ENCODE peak calls at places on chromosomes 2 and 18, in seven cellular contexts. One of them, this sample, is unnamed.

GRCh38 chr2:120857422-120857821 is 121.8 kb downstream of the GLI2 start:
- DNase-seq in aorta: peak
- DNase-seq in uterus: no peak
- DNase-seq in HCT116: no peak
- DNase-seq in ovary: no peak
- DNase-seq in CD8-positive, alpha-beta memory T cell: no peak
- DNase-seq in neuronal stem cell: no peak
- DNase-seq in this sample: no peak

GRCh38 chr2:74862268-74862964 is 28.5 kb downstream of the HK2 start:
- DNase-seq in aorta: no peak
- DNase-seq in uterus: no peak
- DNase-seq in HCT116: no peak
- DNase-seq in ovary: no peak
- DNase-seq in CD8-positive, alpha-beta memory T cell: no peak
- DNase-seq in neuronal stem cell: no peak
- DNase-seq in this sample: no peak

GRCh38 chr2:196181484-196181883 is 10.1 kb upstream of the STK17B start:
- DNase-seq in aorta: no peak
- DNase-seq in uterus: no peak
- DNase-seq in HCT116: no peak
- DNase-seq in ovary: no peak
- DNase-seq in CD8-positive, alpha-beta memory T cell: no peak
- DNase-seq in neuronal stem cell: no peak
- DNase-seq in this sample: no peak

GRCh38 chr18:36328916-36329315 is 31.4 kb downstream of the FHOD3 start:
- DNase-seq in aorta: no peak
- DNase-seq in uterus: no peak
- DNase-seq in HCT116: no peak
- DNase-seq in ovary: no peak
- DNase-seq in CD8-positive, alpha-beta memory T cell: no peak
- DNase-seq in neuronal stem cell: no peak
- DNase-seq in this sample: no peak

GRCh38 chr2:205405194-205405593 is 277.1 kb upstream of the NRP2 start:
- DNase-seq in aorta: no peak
- DNase-seq in uterus: no peak
- DNase-seq in HCT116: no peak
- DNase-seq in ovary: no peak
- DNase-seq in CD8-positive, alpha-beta memory T cell: no peak
- DNase-seq in neuronal stem cell: no peak
- DNase-seq in this sample: no peak

GRCh38 chr2:157901325-157901724 is 25.2 kb upstream of the ACVR1 start:
- DNase-seq in aorta: no peak
- DNase-seq in uterus: no peak
- DNase-seq in HCT116: no peak
- DNase-seq in ovary: no peak
- DNase-seq in CD8-positive, alpha-beta memory T cell: no peak
- DNase-seq in neuronal stem cell: no peak
- DNase-seq in this sample: no peak

GRCh38 chr18:11955299-11956029 is 25.8 kb upstream of the IMPA2 start:
- DNase-seq in aorta: peak
- DNase-seq in uterus: peak
- DNase-seq in HCT116: no peak
- DNase-seq in ovary: no peak
- DNase-seq in CD8-positive, alpha-beta memory T cell: no peak
- DNase-seq in neuronal stem cell: no peak
- DNase-seq in this sample: peak

GRCh38 chr2:20496942-20497341 is 50.1 kb downstream of the RHOB start:
- DNase-seq in aorta: no peak
- DNase-seq in uterus: no peak
- DNase-seq in HCT116: no peak
- DNase-seq in ovary: no peak
- DNase-seq in CD8-positive, alpha-beta memory T cell: no peak
- DNase-seq in neuronal stem cell: no peak
- DNase-seq in this sample: no peak

GRCh38 chr2:236939751-236940229 is 145.9 kb upstream of the COPS8 start:
- DNase-seq in aorta: no peak
- DNase-seq in uterus: no peak
- DNase-seq in HCT116: no peak
- DNase-seq in ovary: no peak
- DNase-seq in CD8-positive, alpha-beta memory T cell: no peak
- DNase-seq in neuronal stem cell: no peak
- DNase-seq in this sample: no peak

GRCh38 chr2:27264253-27264752 is 1.5 kb upstream of the SLC30A3 start:
- DNase-seq in aorta: no peak
- DNase-seq in uterus: no peak
- DNase-seq in HCT116: no peak
- DNase-seq in ovary: no peak
- DNase-seq in CD8-positive, alpha-beta memory T cell: no peak
- DNase-seq in neuronal stem cell: no peak
- DNase-seq in this sample: no peak

GRCh38 chr2:37366773-37367172 is 22.3 kb downstream of the QPCT start:
- DNase-seq in aorta: no peak
- DNase-seq in uterus: no peak
- DNase-seq in HCT116: no peak
- DNase-seq in ovary: no peak
- DNase-seq in CD8-positive, alpha-beta memory T cell: no peak
- DNase-seq in neuronal stem cell: no peak
- DNase-seq in this sample: no peak

GRCh38 chr2:47028171-47028570 is 112.6 kb upstream of the MCFD2 start:
- DNase-seq in aorta: no peak
- DNase-seq in uterus: no peak
- DNase-seq in HCT116: no peak
- DNase-seq in ovary: no peak
- DNase-seq in CD8-positive, alpha-beta memory T cell: no peak
- DNase-seq in neuronal stem cell: no peak
- DNase-seq in this sample: no peak

GRCh38 chr18:12659904-12660605 is 2.1 kb upstream of the SPIRE1 start:
- DNase-seq in aorta: peak
- DNase-seq in uterus: peak
- DNase-seq in HCT116: peak
- DNase-seq in ovary: peak
- DNase-seq in CD8-positive, alpha-beta memory T cell: peak
- DNase-seq in neuronal stem cell: peak
- DNase-seq in this sample: no peak

GRCh38 chr18:77061291-77061945 is 71.2 kb downstream of the MBP start:
- DNase-seq in aorta: no peak
- DNase-seq in uterus: no peak
- DNase-seq in HCT116: no peak
- DNase-seq in ovary: no peak
- DNase-seq in CD8-positive, alpha-beta memory T cell: no peak
- DNase-seq in neuronal stem cell: no peak
- DNase-seq in this sample: no peak

GRCh38 chr2:227990937-227991336 is 119.5 kb downstream of the DAW1 start:
- DNase-seq in aorta: no peak
- DNase-seq in uterus: no peak
- DNase-seq in HCT116: no peak
- DNase-seq in ovary: no peak
- DNase-seq in CD8-positive, alpha-beta memory T cell: no peak
- DNase-seq in neuronal stem cell: no peak
- DNase-seq in this sample: no peak

DNA sequence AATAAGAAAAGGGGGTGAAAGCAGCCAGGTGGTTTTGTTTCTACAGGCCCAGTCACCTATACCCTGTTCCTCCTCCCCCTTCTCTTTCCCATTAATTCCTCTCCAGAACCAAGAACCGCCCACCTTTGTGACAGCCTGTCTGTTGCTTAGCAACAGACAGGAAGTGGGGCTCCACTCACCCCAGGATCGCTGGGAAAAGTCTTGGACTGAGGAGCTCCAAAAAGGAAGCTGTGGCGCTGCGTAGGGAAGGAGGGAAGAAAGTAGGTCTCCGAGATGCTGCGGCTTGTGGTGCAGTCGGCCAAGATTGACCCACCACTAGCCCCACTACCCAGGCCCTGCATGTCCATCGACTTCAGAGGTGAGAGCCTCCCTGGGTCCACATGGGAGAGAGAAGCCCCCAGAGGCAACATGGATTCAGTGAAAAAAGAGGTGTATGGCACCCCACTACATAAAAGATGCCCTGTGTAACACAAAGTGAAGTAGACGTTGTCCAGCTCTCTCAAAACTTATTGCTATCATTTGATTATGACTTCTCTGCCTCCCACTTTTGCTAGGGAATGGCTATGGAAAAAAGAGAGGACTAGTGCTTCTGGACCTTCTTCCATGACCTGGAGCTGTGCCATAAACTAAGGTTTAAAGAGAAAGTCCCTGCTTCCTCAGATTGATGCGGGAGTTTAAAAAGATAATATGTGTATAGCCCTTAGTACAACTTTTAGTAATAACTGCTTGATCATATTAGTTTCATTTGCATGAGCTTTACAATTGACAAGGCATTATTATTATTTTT is at the start of gene FER1L5:
- DNase-seq in aorta: no peak
- DNase-seq in uterus: peak
- DNase-seq in HCT116: peak
- DNase-seq in ovary: peak
- DNase-seq in CD8-positive, alpha-beta memory T cell: no peak
- DNase-seq in neuronal stem cell: peak
- DNase-seq in this sample: no peak
- H3K4me3 ChIP-seq in aorta: no peak
- H3K4me3 ChIP-seq in uterus: no peak
- H3K4me3 ChIP-seq in HCT116: peak
- H3K4me3 ChIP-seq in ovary: peak
- H3K4me3 ChIP-seq in CD8-positive, alpha-beta memory T cell: no peak
- H3K4me3 ChIP-seq in neuronal stem cell: peak
- H3K4me3 ChIP-seq in this sample: peak

DNA sequence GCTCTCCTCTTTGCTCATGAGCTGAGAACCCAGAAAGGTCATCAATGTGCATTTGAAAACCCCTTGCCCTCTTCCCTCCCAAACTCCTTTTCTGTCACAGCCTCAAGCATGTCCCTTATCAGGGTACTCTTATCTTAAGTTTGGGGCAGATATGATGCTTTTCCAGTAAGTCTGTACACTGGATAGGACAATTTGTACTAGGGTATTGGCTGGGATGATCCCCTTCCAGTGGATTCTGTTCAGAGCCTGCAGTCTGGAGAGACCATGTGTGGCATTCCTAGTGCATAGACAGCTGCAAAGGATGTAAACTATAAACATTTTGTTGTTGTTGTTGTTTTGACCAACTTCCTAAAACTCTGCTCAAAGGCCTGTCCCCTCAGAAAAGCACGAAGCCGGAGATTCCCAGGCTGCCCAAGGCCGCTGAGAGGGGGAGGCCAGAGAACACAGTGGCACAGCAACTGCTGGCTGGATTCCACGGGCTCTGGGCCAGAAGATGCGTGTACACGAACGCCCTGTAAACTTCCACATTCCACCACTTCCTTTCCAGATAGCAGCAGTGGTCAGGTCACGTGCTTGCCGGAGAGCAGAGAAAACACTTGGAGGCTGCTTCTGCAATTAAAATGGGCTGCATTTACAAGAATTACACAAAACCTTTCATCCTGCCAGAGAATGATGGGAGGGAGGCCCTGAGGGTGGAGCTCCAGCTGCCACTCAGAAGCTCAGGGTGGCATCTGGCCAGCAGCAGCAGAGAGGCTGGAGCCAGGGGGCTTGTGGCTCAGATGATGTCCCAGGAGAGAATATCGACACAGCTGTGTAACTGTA is 42.1 kb downstream of the BMP10 start:
- DNase-seq in aorta: peak
- DNase-seq in uterus: peak
- DNase-seq in HCT116: peak
- DNase-seq in ovary: peak
- DNase-seq in CD8-positive, alpha-beta memory T cell: peak
- DNase-seq in neuronal stem cell: no peak
- DNase-seq in this sample: peak
- H3K27ac ChIP-seq in aorta: peak
- H3K27ac ChIP-seq in uterus: peak
- H3K27ac ChIP-seq in HCT116: no peak
- H3K27ac ChIP-seq in ovary: peak
- H3K27ac ChIP-seq in CD8-positive, alpha-beta memory T cell: peak
- H3K27ac ChIP-seq in neuronal stem cell: no peak
- H3K27ac ChIP-seq in this sample: peak

GRCh38 chr2:45542013-45542412 is 69.1 kb downstream of the SRBD1 start:
- DNase-seq in aorta: no peak
- DNase-seq in uterus: no peak
- DNase-seq in HCT116: no peak
- DNase-seq in ovary: no peak
- DNase-seq in CD8-positive, alpha-beta memory T cell: no peak
- DNase-seq in neuronal stem cell: no peak
- DNase-seq in this sample: no peak

GRCh38 chr2:45543257-45543656 is 67.8 kb downstream of the SRBD1 start:
- DNase-seq in aorta: no peak
- DNase-seq in uterus: no peak
- DNase-seq in HCT116: no peak
- DNase-seq in ovary: no peak
- DNase-seq in CD8-positive, alpha-beta memory T cell: no peak
- DNase-seq in neuronal stem cell: no peak
- DNase-seq in this sample: no peak

GRCh38 chr2:45540942-45541341 is 70.1 kb downstream of the SRBD1 start:
- DNase-seq in aorta: no peak
- DNase-seq in uterus: no peak
- DNase-seq in HCT116: no peak
- DNase-seq in ovary: no peak
- DNase-seq in CD8-positive, alpha-beta memory T cell: peak
- DNase-seq in neuronal stem cell: no peak
- DNase-seq in this sample: no peak

GRCh38 chr2:45541450-45541849 is 69.6 kb downstream of the SRBD1 start:
- DNase-seq in aorta: no peak
- DNase-seq in uterus: no peak
- DNase-seq in HCT116: no peak
- DNase-seq in ovary: no peak
- DNase-seq in CD8-positive, alpha-beta memory T cell: no peak
- DNase-seq in neuronal stem cell: no peak
- DNase-seq in this sample: no peak
- H3K4me3 ChIP-seq in aorta: no peak
- H3K4me3 ChIP-seq in uterus: no peak
- H3K4me3 ChIP-seq in HCT116: no peak
- H3K4me3 ChIP-seq in ovary: no peak
- H3K4me3 ChIP-seq in CD8-positive, alpha-beta memory T cell: no peak
- H3K4me3 ChIP-seq in neuronal stem cell: no peak
- H3K4me3 ChIP-seq in this sample: no peak

GRCh38 chr2:8679567-8679826 is 2.4 kb upstream of the ID2 start:
- DNase-seq in aorta: no peak
- DNase-seq in uterus: no peak
- DNase-seq in HCT116: no peak
- DNase-seq in ovary: no peak
- DNase-seq in CD8-positive, alpha-beta memory T cell: no peak
- DNase-seq in neuronal stem cell: no peak
- DNase-seq in this sample: no peak
- H3K27ac ChIP-seq in aorta: peak
- H3K27ac ChIP-seq in uterus: peak
- H3K27ac ChIP-seq in HCT116: peak
- H3K27ac ChIP-seq in ovary: peak
- H3K27ac ChIP-seq in CD8-positive, alpha-beta memory T cell: peak
- H3K27ac ChIP-seq in neuronal stem cell: peak
- H3K27ac ChIP-seq in this sample: peak

DNA sequence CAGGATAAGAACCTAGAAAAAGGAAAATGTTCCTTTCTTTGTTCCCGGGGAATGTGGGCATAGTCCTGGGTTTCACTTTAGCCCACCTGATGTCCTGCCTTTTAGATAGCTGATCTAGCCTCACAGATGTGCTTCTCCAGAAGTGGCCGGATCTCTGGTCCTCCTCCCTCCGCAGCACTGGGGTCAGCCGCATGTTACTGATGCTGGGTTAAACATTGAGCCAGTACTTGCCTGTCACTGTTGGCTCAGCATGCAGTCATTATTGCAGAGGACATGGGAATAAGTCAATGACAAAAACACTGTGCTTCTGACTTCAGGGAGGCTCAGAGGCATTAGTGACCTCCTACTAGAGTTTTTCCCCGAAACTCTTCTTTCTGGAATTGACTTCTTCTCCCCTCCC is 27.6 kb downstream of the NCK2 start:
- DNase-seq in aorta: no peak
- DNase-seq in uterus: no peak
- DNase-seq in HCT116: no peak
- DNase-seq in ovary: no peak
- DNase-seq in CD8-positive, alpha-beta memory T cell: no peak
- DNase-seq in neuronal stem cell: no peak
- DNase-seq in this sample: no peak
- H3K4me3 ChIP-seq in aorta: no peak
- H3K4me3 ChIP-seq in uterus: no peak
- H3K4me3 ChIP-seq in HCT116: no peak
- H3K4me3 ChIP-seq in ovary: no peak
- H3K4me3 ChIP-seq in CD8-positive, alpha-beta memory T cell: no peak
- H3K4me3 ChIP-seq in neuronal stem cell: no peak
- H3K4me3 ChIP-seq in this sample: no peak

This sample was measured in left lung.